ENCODE peak calls at places on chromosomes 7 and 10, in five cellular contexts. A, G, M, I and V are unnamed samples. For H3K4me1, the result is how much of the 10 kb centered on the place peaks cover.

GRCh38 chr10:813286-813685 is 118.2 kb downstream of the LARP4B start:
- DNase-seq in A (no peak), G (no peak), M (no peak), I (no peak), V (no peak)

GRCh38 chr10:79488303-79488702 is 24.0 kb upstream of the EIF5AL1 start:
- DNase-seq in A (peak), G (peak), M (peak), I (peak), V (peak)

GRCh38 chr7:43869898-43870240 is 552 bp upstream of the MRPS24 start:
- DNase-seq in A (peak), G (peak), M (no peak), I (peak), V (peak)

GRCh38 chr7:8290645-8291308 is 28.8 kb upstream of the ICA1 start:
- DNase-seq in A (no peak), G (peak), M (no peak), I (no peak), V (no peak)

GRCh38 chr7:23315366-23315765 is 16.2 kb downstream of the MALSU1 start:
- DNase-seq in A (no peak), G (no peak), M (no peak), I (peak), V (no peak)

GRCh38 chr7:46979439-46979838 is 602.5 kb downstream of the TNS3 start:
- DNase-seq in A (no peak), G (no peak), M (no peak), I (no peak), V (no peak)

GRCh38 chr7:47379629-47380324 is 202.1 kb downstream of the TNS3 start:
- DNase-seq in A (peak), G (peak), M (peak), I (peak), V (peak)

GRCh38 chr7:44048031-44048795 is 3.7 kb downstream of the DBNL start:
- DNase-seq in A (no peak), G (no peak), M (peak), I (no peak), V (no peak)

GRCh38 chr7:122719010-122719578 is 16.4 kb upstream of the RNF148 start:
- DNase-seq in A (no peak), G (no peak), M (no peak), I (no peak), V (no peak)

GRCh38 chr7:17532861-17533404 is 234.5 kb downstream of the AHR start:
- DNase-seq in A (peak), G (peak), M (no peak), I (peak), V (peak)

GRCh38 chr10:88281592-88282268 is 301.4 kb downstream of the RNLS start:
- DNase-seq in A (peak), G (no peak), M (no peak), I (peak), V (peak)

GRCh38 chr10:73591578-73591902 is 398 bp upstream of the USP54 start:
- DNase-seq in A (no peak), G (no peak), M (peak), I (no peak), V (peak)

GRCh38 chr7:8131694-8132605 is 130.0 kb downstream of the ICA1 start:
- DNase-seq in A (no peak), G (no peak), M (no peak), I (no peak), V (no peak)

GRCh38 chr10:79025113-79025832 is 43.5 kb upstream of the ZMIZ1 start:
- DNase-seq in A (no peak), G (no peak), M (peak), I (no peak), V (no peak)

GRCh38 chr10:88032566-88032965 is 169.1 kb downstream of the PTEN start:
- DNase-seq in A (peak), G (no peak), M (no peak), I (peak), V (peak)

GRCh38 chr10:121974535-121975294 is at the start of gene NSMCE4A:
- DNase-seq in A (peak), G (peak), M (peak), I (peak), V (peak)

GRCh38 chr7:140330128-140330527 is 68.2 kb downstream of the SLC37A3 start:
- DNase-seq in A (no peak), G (no peak), M (no peak), I (no peak), V (no peak)

GRCh38 chr7:102097601-102098161 is 189.0 kb upstream of the SH2B2 start:
- DNase-seq in A (peak), G (peak), M (peak), I (no peak), V (no peak)

GRCh38 chr7:107463139-107464078 is 6.4 kb upstream of the GPR22 start:
- DNase-seq in A (peak), G (peak), M (peak), I (peak), V (peak)

GRCh38 chr7:54342458-54342857 is 199.7 kb upstream of the VSTM2A start:
- DNase-seq in A (no peak), G (no peak), M (no peak), I (no peak), V (no peak)

GRCh38 chr7:108529341-108529740 is 3.4 kb upstream of the PNPLA8 start:
- DNase-seq in A (no peak), G (peak), M (peak), I (no peak), V (no peak)

GRCh38 chr10:101140084-101140949 is 9.2 kb downstream of the TLX1 start:
- DNase-seq in A (no peak), G (no peak), M (peak), I (no peak), V (no peak)

GRCh38 chr10:106929291-106929925 is 235.1 kb downstream of the SORCS1 start:
- DNase-seq in A (no peak), G (no peak), M (no peak), I (no peak), V (no peak)

GRCh38 chr7:107972075-107972482 is 30.9 kb downstream of the LAMB1 start:
- DNase-seq in A (peak), G (no peak), M (no peak), I (peak), V (peak)

GRCh38 chr10:92490387-92490786 is 83.5 kb downstream of the IDE start:
- DNase-seq in A (peak), G (peak), M (no peak), I (no peak), V (no peak)

DNA sequence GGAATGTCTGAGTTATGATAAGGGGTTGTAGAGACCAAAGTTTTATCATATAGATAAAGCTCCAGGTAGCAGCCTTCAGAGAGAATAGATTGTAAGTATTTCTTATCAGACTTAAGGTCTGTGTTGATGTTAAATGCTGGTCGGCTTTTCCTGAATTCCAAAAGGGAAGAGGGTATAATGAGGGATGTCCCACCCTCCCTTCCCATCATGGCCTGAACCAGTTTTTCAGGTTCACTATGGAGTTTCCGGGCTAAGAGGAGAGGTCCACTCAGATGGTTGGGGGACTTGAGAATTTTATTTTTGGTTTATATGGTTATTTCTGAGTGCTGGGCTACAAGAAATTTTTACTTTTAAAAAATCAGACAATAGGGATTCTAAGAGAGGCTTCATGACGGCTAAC is 45.2 kb downstream of the HERPUD2 start:
- DNase-seq in A (no peak), G (no peak), M (no peak), I (no peak), V (no peak)
- H3K9ac ChIP-seq in A (no peak), G (no peak), M (no peak), I (no peak), V (no peak)

GRCh38 chr7:76291346-76292205 is 10.9 kb upstream of the HSPB1 start:
- DNase-seq in A (peak), G (peak), M (peak), I (peak), V (peak)
- H3K4me3 ChIP-seq in A (no peak), G (peak), M (no peak), I (peak), V (peak)

DNA sequence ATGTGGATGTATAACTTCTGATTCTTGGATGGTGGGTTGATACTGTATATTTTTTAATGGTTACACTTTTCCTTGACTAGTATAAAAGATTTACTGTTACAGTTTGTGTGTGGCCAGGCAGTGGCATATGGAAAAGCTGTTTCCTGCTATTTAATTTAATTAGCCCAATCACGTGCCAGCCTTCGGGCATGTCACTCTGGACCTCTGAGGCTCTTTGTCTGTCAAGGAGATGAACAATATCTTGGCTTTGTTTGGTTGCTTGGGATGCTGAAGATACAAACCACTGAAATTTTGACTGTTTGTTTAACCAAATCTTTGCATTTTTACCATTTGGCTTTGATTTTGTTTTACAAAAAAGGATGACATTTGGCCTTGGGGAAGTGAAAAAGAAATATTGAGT is 185.0 kb downstream of the HDAC9 start:
- DNase-seq in A (no peak), G (no peak), M (no peak), I (no peak), V (peak)
- H3K4me1 ChIP-seq in A (under half), G (under half), M (under half), I (under half), V (under half)

GRCh38 chr10:113865896-113866295 is 11.4 kb downstream of the NHLRC2 start:
- DNase-seq in A (no peak), G (no peak), M (no peak), I (no peak), V (no peak)

GRCh38 chr10:113866551-113867394 is 12.3 kb downstream of the NHLRC2 start:
- DNase-seq in A (no peak), G (no peak), M (no peak), I (no peak), V (no peak)

GRCh38 chr10:113869789-113870188 is 15.3 kb downstream of the NHLRC2 start:
- DNase-seq in A (no peak), G (no peak), M (no peak), I (no peak), V (peak)

GRCh38 chr10:113872139-113873030 is 17.9 kb downstream of the NHLRC2 start:
- DNase-seq in A (no peak), G (no peak), M (no peak), I (no peak), V (no peak)

GRCh38 chr10:113867904-113868303 is 13.4 kb downstream of the NHLRC2 start:
- DNase-seq in A (no peak), G (no peak), M (no peak), I (no peak), V (no peak)
- H3K9ac ChIP-seq in A (no peak), G (no peak), M (no peak), I (no peak), V (no peak)

GRCh38 chr10:23192741-23193434 is 776 bp downstream of the PTF1A start:
- DNase-seq in A (no peak), G (no peak), M (peak), I (no peak), V (no peak)
- H3K4me3 ChIP-seq in A (no peak), G (no peak), M (no peak), I (no peak), V (no peak)

DNA sequence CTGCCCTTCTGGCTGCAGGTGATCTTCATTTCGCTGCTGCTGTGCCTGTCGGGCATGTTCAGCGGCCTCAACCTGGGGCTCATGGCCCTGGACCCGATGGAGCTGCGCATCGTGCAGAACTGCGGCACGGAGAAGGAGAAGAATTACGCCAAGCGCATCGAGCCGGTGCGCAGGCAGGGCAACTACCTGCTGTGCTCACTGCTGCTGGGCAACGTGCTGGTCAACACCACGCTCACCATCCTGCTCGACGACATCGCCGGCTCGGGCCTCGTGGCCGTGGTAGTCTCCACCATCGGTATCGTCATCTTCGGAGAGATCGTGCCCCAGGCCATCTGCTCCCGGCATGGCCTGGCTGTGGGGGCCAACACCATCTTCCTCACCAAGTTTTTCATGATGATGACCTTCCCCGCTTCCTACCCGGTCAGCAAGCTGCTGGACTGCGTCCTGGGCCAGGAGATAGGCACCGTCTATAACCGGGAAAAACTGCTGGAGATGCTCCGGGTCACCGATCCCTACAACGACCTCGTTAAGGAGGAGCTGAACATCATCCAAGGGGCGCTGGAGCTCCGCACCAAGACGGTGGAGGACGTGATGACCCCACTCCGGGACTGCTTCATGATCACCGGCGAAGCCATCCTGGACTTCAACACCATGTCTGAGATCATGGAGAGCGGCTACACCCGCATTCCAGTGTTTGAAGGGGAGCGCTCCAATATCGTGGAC is 1.3 kb downstream of the CNNM2 start:
- DNase-seq in A (peak), G (no peak), M (peak), I (no peak), V (no peak)
- H3K4me1 ChIP-seq in A (under half), G (under half), M (under half), I (under half), V (under half)

DNA sequence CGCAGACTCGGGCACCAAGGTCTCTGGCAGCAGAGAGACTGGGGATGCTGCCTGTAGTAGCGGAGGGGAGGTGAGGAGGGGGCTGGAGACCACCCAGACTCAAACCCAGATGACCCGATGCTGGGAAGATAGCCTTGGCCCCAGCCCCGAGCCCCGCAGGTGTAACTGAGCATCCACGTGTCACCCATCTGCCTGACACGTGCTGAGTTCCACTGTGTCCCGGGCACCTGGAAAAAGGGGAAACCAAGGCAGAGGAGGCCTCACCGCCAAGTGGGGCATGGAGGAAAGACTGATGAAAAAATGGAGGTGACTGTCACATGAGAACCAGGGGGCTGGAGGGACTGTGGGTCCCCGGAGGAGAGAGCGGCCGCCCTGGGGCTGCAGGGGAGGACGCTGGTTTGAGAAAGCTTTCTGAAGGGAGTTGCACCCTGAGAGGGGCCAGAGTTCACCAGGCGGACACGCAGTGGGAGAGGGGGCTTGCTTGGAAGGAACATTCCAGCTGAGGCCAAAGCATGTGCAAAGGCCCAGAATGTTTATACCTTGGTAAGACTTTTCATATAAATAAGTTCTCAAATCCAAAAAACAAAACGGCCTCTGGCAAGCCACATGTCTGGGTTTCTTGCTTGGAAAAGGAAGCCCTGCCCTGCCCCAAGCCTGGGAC is 27.4 kb upstream of the ELN start:
- DNase-seq in A (peak), G (no peak), M (no peak), I (peak), V (no peak)
- H3K9ac ChIP-seq in A (no peak), G (no peak), M (no peak), I (no peak), V (no peak)

DNA sequence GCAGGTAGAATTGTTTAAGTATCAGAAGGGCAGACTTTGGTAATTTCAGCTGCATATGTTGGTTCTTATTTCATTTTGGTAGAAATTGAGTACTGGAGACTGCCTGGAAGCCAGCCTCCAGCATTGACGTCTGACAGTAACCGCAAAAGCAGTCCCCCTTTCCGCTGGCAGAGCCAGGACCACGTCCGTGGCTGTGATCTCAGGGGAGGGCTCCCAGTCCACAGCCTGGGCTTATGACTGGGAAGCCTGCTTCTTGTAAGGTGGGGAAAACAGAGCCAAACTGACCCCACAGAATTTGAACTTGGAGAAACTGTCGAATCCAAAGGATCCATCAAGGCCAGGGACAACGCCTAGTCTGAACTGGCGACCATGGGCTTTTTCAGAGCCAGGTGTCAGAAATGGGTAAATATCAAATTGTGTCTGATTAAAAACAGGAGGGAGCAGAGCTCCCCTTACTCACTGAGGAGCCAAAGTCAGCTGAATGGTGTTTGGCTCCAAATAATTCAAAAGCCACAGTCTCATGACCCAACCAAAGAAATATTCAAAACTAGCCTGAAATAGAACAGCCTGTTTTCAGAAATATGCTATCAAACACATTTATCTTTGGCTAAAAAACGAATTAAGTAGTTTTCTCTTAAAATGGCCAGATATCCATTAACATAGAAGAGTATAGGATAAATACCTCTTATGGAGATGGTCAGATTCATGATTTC is 751.5 kb upstream of the GALNT17 start:
- DNase-seq in A (no peak), G (no peak), M (no peak), I (peak), V (peak)
- H3K4me3 ChIP-seq in A (no peak), G (no peak), M (no peak), I (no peak), V (peak)

GRCh38 chr10:102672822-102673200 is 28.5 kb downstream of the TRIM8 start:
- DNase-seq in A (no peak), G (no peak), M (no peak), I (no peak), V (no peak)
- H3K4me1 ChIP-seq in A (under half), G (under half), M (under half), I (half or more), V (under half)

GRCh38 chr10:110274072-110274627 is 30.6 kb downstream of the SMNDC1 start:
- DNase-seq in A (no peak), G (no peak), M (no peak), I (no peak), V (no peak)
- H3K9ac ChIP-seq in A (no peak), G (no peak), M (no peak), I (no peak), V (no peak)